ENCODE peak calls at places on chromosomes 2 and 18, in eight cellular contexts. O is nucleus accumbens; E is colonic mucosa; N is activated CD4-positive, alpha-beta T cell treated with anti-CD3 and anti-CD28 coated beads, Interleukin-2, amount 50 U/mL, for 1 hour; S is activated naive CD8-positive, alpha-beta T cell treated with anti-CD3 and anti-CD28 coated beads for 36 hours; D is anterior cingulate cortex; U is stimulated activated CD8-positive, alpha-beta memory T cell treated with anti-CD3 and anti-CD28 coated beads, Interleukin-15, amount 100 ng/mL, for 24 hours; Q is bronchial epithelial cell. Z is an unnamed sample.

GRCh38 chr2:74671479-74671878 is 17.4 kb downstream of the SEMA4F start:
- DNase-seq in S (no peak), Q (peak; percentile 79), O (no peak), E (no peak), N (no peak), U (no peak), D (no peak), Z (no peak)

GRCh38 chr2:235050992-235051351 is 99.2 kb downstream of the SH3BP4 start:
- DNase-seq in N (no peak), O (peak; percentile 87), D (peak; percentile 61), E (peak; percentile 92), Q (peak; percentile 82), U (no peak), S (no peak), Z (peak; percentile 94)

GRCh38 chr2:105873721-105874120 is 129.0 kb downstream of the NCK2 start:
- DNase-seq in N (peak; percentile 30), E (no peak), S (peak; percentile 86), U (peak; percentile 13), Q (peak; percentile 67), D (no peak), O (no peak), Z (no peak)

GRCh38 chr18:79905389-79905911 is 46.0 kb downstream of the SLC66A2 start:
- DNase-seq in O (no peak), D (no peak), Q (peak; percentile 22), U (no peak), N (no peak), E (no peak), S (no peak), Z (peak; percentile 39)

GRCh38 chr18:65755616-65756015 is 4.8 kb downstream of the CDH7 start:
- DNase-seq in Q (no peak), D (no peak), N (no peak), O (no peak), U (no peak), S (no peak), E (no peak), Z (no peak)

GRCh38 chr18:23825496-23825895 is 136.2 kb downstream of the LAMA3 start:
- DNase-seq in D (no peak), N (no peak), S (no peak), E (no peak), Q (no peak), U (no peak), O (no peak), Z (no peak)

GRCh38 chr2:48249093-48249492 is 280.9 kb upstream of the STON1 start:
- DNase-seq in N (no peak), O (no peak), E (no peak), Q (no peak), D (no peak), S (no peak), U (no peak), Z (no peak)

GRCh38 chr2:154452906-154453493 is 245.5 kb upstream of the KCNJ3 start:
- DNase-seq in E (no peak), Q (peak; percentile 15), S (no peak), N (no peak), D (no peak), O (no peak), U (no peak), Z (no peak)

GRCh38 chr2:183248866-183249567 is 124.8 kb downstream of the NUP35 start:
- DNase-seq in D (no peak), Q (peak; percentile 70), O (no peak), S (no peak), U (no peak), N (no peak), E (no peak), Z (no peak)

GRCh38 chr2:239286901-239287300 is 113.9 kb downstream of the HDAC4 start:
- DNase-seq in D (no peak), Q (no peak), O (no peak), E (no peak), N (no peak), U (no peak), S (no peak), Z (peak; percentile 34)

Z was measured in Right ventricle myocardium superior.